ENCODE peak calls at places on chromosome 7, in four cellular contexts. One of them, this sample, is unnamed.

GRCh38 chr7:146826338-146826737 is 709.7 kb downstream of the CNTNAP2 start:
- DNase-seq in T-cell: no peak
- DNase-seq in T-helper 2 cell: no peak
- DNase-seq in upper lobe of left lung: no peak
- DNase-seq in this sample: no peak

GRCh38 chr7:106369349-106369748 is 84.6 kb upstream of the NAMPT start:
- DNase-seq in T-cell: no peak
- DNase-seq in T-helper 2 cell: no peak
- DNase-seq in upper lobe of left lung: no peak
- DNase-seq in this sample: no peak

GRCh38 chr7:105219771-105220160 is 169.0 kb downstream of the SRPK2 start:
- DNase-seq in T-cell: no peak
- DNase-seq in T-helper 2 cell: no peak
- DNase-seq in upper lobe of left lung: no peak
- DNase-seq in this sample: no peak

GRCh38 chr7:142703655-142704310 is 45.5 kb upstream of the PRSS1 start:
- DNase-seq in T-cell: no peak
- DNase-seq in T-helper 2 cell: no peak
- DNase-seq in upper lobe of left lung: no peak
- DNase-seq in this sample: no peak

GRCh38 chr7:91264924-91265681 is 870 bp downstream of the FZD1 start:
- DNase-seq in T-cell: no peak
- DNase-seq in T-helper 2 cell: no peak
- DNase-seq in upper lobe of left lung: peak
- DNase-seq in this sample: no peak

GRCh38 chr7:22554184-22554583 is 54.2 kb upstream of the STEAP1B start:
- DNase-seq in T-cell: no peak
- DNase-seq in T-helper 2 cell: no peak
- DNase-seq in upper lobe of left lung: no peak
- DNase-seq in this sample: no peak

GRCh38 chr7:152424348-152425108 is 11.3 kb downstream of the KMT2C start:
- DNase-seq in T-cell: no peak
- DNase-seq in T-helper 2 cell: no peak
- DNase-seq in upper lobe of left lung: no peak
- DNase-seq in this sample: no peak

GRCh38 chr7:2006921-2007381 is 225.8 kb downstream of the MAD1L1 start:
- DNase-seq in T-cell: no peak
- DNase-seq in T-helper 2 cell: no peak
- DNase-seq in upper lobe of left lung: peak
- DNase-seq in this sample: no peak

This sample was measured in activated gamma-delta T cell treated with anti-CD3 and anti-CD28 coated beads, Interleukin-2, amount 50 U/mL, for 16 hours.